ENCODE peak calls at places on chromosomes 6 and 20, in five cellular contexts. One of them, this sample, is unnamed.

GRCh38 chr6:154528286-154528915 is 17.9 kb upstream of the CNKSR3 start:
- DNase-seq in neural progenitor cell: no peak
- DNase-seq in HepG2: no peak
- DNase-seq in astrocyte: no peak
- DNase-seq in PC-3: no peak
- DNase-seq in this sample: peak; percentile 5

GRCh38 chr6:170063851-170064617 is 226.8 kb downstream of the DLL1 start:
- DNase-seq in PC-3: no peak
- DNase-seq in neural progenitor cell: no peak
- DNase-seq in astrocyte: no peak
- DNase-seq in HepG2: no peak
- DNase-seq in this sample: no peak

GRCh38 chr6:10759884-10760329 is 12.3 kb downstream of the TMEM14B start:
- DNase-seq in neural progenitor cell: no peak
- DNase-seq in HepG2: no peak
- DNase-seq in PC-3: peak; percentile 95
- DNase-seq in astrocyte: peak; percentile 94
- DNase-seq in this sample: peak; percentile 96

GRCh38 chr20:31824554-31825313 is 5.6 kb downstream of the MYLK2 start:
- DNase-seq in neural progenitor cell: no peak
- DNase-seq in astrocyte: no peak
- DNase-seq in PC-3: no peak
- DNase-seq in HepG2: no peak
- DNase-seq in this sample: no peak

GRCh38 chr6:48928937-48929336 is 534.1 kb downstream of the MMUT start:
- DNase-seq in neural progenitor cell: peak; percentile 22
- DNase-seq in PC-3: peak; percentile 12
- DNase-seq in astrocyte: no peak
- DNase-seq in HepG2: no peak
- DNase-seq in this sample: no peak

GRCh38 chr20:58508762-58509395 is 6.3 kb downstream of the APCDD1L start:
- DNase-seq in HepG2: no peak
- DNase-seq in astrocyte: no peak
- DNase-seq in neural progenitor cell: no peak
- DNase-seq in PC-3: no peak
- DNase-seq in this sample: no peak

GRCh38 chr6:26020291-26020982 is 57.8 kb downstream of the TRIM38 start:
- DNase-seq in PC-3: peak; percentile 97
- DNase-seq in HepG2: no peak
- DNase-seq in neural progenitor cell: peak; percentile 69
- DNase-seq in astrocyte: peak; percentile 84
- DNase-seq in this sample: peak; percentile 79

GRCh38 chr20:11497543-11497942 is 420.1 kb upstream of the BTBD3 start:
- DNase-seq in neural progenitor cell: peak; percentile 42
- DNase-seq in HepG2: no peak
- DNase-seq in astrocyte: no peak
- DNase-seq in PC-3: no peak
- DNase-seq in this sample: no peak

GRCh38 chr20:48760403-48760889 is 67.4 kb downstream of the PREX1 start:
- DNase-seq in HepG2: no peak
- DNase-seq in astrocyte: peak; percentile 56
- DNase-seq in PC-3: peak; percentile 86
- DNase-seq in neural progenitor cell: no peak
- DNase-seq in this sample: peak; percentile 27

GRCh38 chr6:121465101-121465500 is 29.7 kb downstream of the GJA1 start:
- DNase-seq in neural progenitor cell: no peak
- DNase-seq in HepG2: no peak
- DNase-seq in PC-3: peak; percentile 17
- DNase-seq in astrocyte: no peak
- DNase-seq in this sample: no peak

GRCh38 chr6:137799950-137800568 is 67.0 kb upstream of the TNFAIP3 start:
- DNase-seq in HepG2: peak; percentile 59
- DNase-seq in astrocyte: no peak
- DNase-seq in neural progenitor cell: peak; percentile 48
- DNase-seq in PC-3: peak; percentile 63
- DNase-seq in this sample: peak; percentile 72

GRCh38 chr6:131950767-131951575 is at the start of gene CCN2:
- DNase-seq in PC-3: peak; percentile 87
- DNase-seq in HepG2: peak; percentile 100
- DNase-seq in neural progenitor cell: peak; percentile 98
- DNase-seq in astrocyte: peak; percentile 99
- DNase-seq in this sample: peak; percentile 89

GRCh38 chr6:34517966-34518365 is 38.2 kb downstream of the SPDEF start:
- DNase-seq in astrocyte: no peak
- DNase-seq in HepG2: no peak
- DNase-seq in neural progenitor cell: no peak
- DNase-seq in PC-3: no peak
- DNase-seq in this sample: no peak

GRCh38 chr6:29376003-29376402 is 912 bp upstream of the OR12D3 start:
- DNase-seq in neural progenitor cell: no peak
- DNase-seq in PC-3: peak; percentile 54
- DNase-seq in astrocyte: no peak
- DNase-seq in HepG2: peak; percentile 4
- DNase-seq in this sample: peak; percentile 6

GRCh38 chr20:58692579-58693225 is at the start of gene NPEPL1:
- DNase-seq in HepG2: no peak
- DNase-seq in neural progenitor cell: peak; percentile 90
- DNase-seq in astrocyte: peak; percentile 64
- DNase-seq in PC-3: peak; percentile 88
- DNase-seq in this sample: peak; percentile 24

GRCh38 chr6:71287038-71287437 is 1.6 kb upstream of the OGFRL1 start:
- DNase-seq in astrocyte: no peak
- DNase-seq in HepG2: no peak
- DNase-seq in PC-3: no peak
- DNase-seq in neural progenitor cell: no peak
- DNase-seq in this sample: no peak
- H3K9ac ChIP-seq in astrocyte: no peak overlapping the region
- H3K9ac ChIP-seq in HepG2: no peak overlapping the region
- H3K9ac ChIP-seq in PC-3: no peak overlapping the region
- H3K9ac ChIP-seq in neural progenitor cell: no peak overlapping the region
- H3K9ac ChIP-seq in this sample: no peak overlapping the region

GRCh38 chr20:50406610-50407136 is 103.5 kb upstream of the PTPN1 start:
- DNase-seq in neural progenitor cell: no peak
- DNase-seq in astrocyte: no peak
- DNase-seq in PC-3: no peak
- DNase-seq in HepG2: no peak
- DNase-seq in this sample: no peak
- H3K4me1 ChIP-seq in neural progenitor cell: peaks cover 1% of the 10 kb centered on the region
- H3K4me1 ChIP-seq in astrocyte: no peaks in the 10 kb centered on the region
- H3K4me1 ChIP-seq in PC-3: peaks cover 9% of the 10 kb centered on the region
- H3K4me1 ChIP-seq in HepG2: peaks cover 91% of the 10 kb centered on the region
- H3K4me1 ChIP-seq in this sample: no peaks in the 10 kb centered on the region

GRCh38 chr6:27374824-27375612 is 13.5 kb upstream of the ZNF391 start:
- DNase-seq in PC-3: peak; percentile 89
- DNase-seq in HepG2: peak; percentile 31
- DNase-seq in astrocyte: peak; percentile 44
- DNase-seq in neural progenitor cell: peak; percentile 92
- DNase-seq in this sample: peak; percentile 89
- H3K4me2 ChIP-seq in PC-3: peak overlapping the region; percentile 81
- H3K4me2 ChIP-seq in HepG2: peak overlapping the region; percentile 71
- H3K4me2 ChIP-seq in astrocyte: peak overlapping the region; percentile 84
- H3K4me2 ChIP-seq in neural progenitor cell: peak overlapping the region; percentile 84
- H3K4me2 ChIP-seq in this sample: peak overlapping the region; percentile 95

GRCh38 chr20:52454660-52455059 is 263.1 kb upstream of the ZFP64 start:
- DNase-seq in HepG2: no peak
- DNase-seq in PC-3: no peak
- DNase-seq in astrocyte: peak; percentile 87
- DNase-seq in neural progenitor cell: no peak
- DNase-seq in this sample: no peak
- H3K9ac ChIP-seq in HepG2: no peak overlapping the region
- H3K9ac ChIP-seq in PC-3: no peak overlapping the region
- H3K9ac ChIP-seq in astrocyte: no peak overlapping the region
- H3K9ac ChIP-seq in neural progenitor cell: no peak overlapping the region
- H3K9ac ChIP-seq in this sample: no peak overlapping the region